ENCODE peak calls at places on chromosome 13, in six cellular contexts. L is fibroblast of pulmonary artery, F is fibroblast of mammary gland, O is heart right ventricle, C is mammary epithelial cell, Q is fibroblast of the aortic adventitia. I is an unnamed sample.

GRCh38 chr13:60148918-60149317 is 14.8 kb downstream of the DIAPH3 start:
- DNase-seq in O (no peak), F (no peak), Q (no peak), L (no peak), C (no peak), I (no peak)

GRCh38 chr13:19772306-19772705 is 10.4 kb downstream of the PSPC1 start:
- DNase-seq in F (no peak), L (no peak), O (no peak), C (no peak), Q (no peak), I (no peak)

GRCh38 chr13:49711218-49711863 is 20.1 kb upstream of the EBPL start:
- DNase-seq in O (no peak), F (peak; percentile 93), L (peak; percentile 83), Q (peak; percentile 41), C (peak; percentile 44), I (peak; percentile 43)

GRCh38 chr13:92974905-92975429 is 251.6 kb upstream of the GPC6 start:
- DNase-seq in C (no peak), F (no peak), Q (no peak), L (no peak), O (no peak), I (no peak)

GRCh38 chr13:30845297-30846214 is 60.5 kb upstream of the MEDAG start:
- DNase-seq in C (no peak), O (no peak), F (no peak), Q (no peak), L (no peak), I (no peak)

GRCh38 chr13:33279898-33280549 is 5.5 kb downstream of the STARD13 start:
- DNase-seq in L (peak; percentile 77), F (peak; percentile 86), C (peak; percentile 94), Q (peak; percentile 54), O (no peak), I (peak; percentile 95)

GRCh38 chr13:36359301-36359950 is 13.2 kb upstream of the SPART start:
- DNase-seq in F (no peak), O (no peak), L (no peak), Q (no peak), C (no peak), I (no peak)

GRCh38 chr13:110723598-110723997 is 10.1 kb downstream of the ING1 start:
- DNase-seq in F (no peak), Q (no peak), L (no peak), C (no peak), O (no peak), I (no peak)

GRCh38 chr13:21683034-21683733 is 12.3 kb downstream of the FGF9 start:
- DNase-seq in F (peak; percentile 73), L (no peak), C (peak; percentile 96), Q (peak; percentile 14), O (no peak), I (peak; percentile 74)

GRCh38 chr13:45299194-45299593 is 41.8 kb downstream of the TPT1 start:
- DNase-seq in C (no peak), O (no peak), L (peak; percentile 66), Q (peak; percentile 84), F (peak; percentile 69), I (peak; percentile 16)

GRCh38 chr13:111388851-111389500 is 68.5 kb downstream of the TEX29 start:
- DNase-seq in F (no peak), O (no peak), L (no peak), C (no peak), Q (no peak), I (no peak)

GRCh38 chr13:98406475-98406874 is 170.4 kb downstream of the STK24 start:
- DNase-seq in F (no peak), L (no peak), C (no peak), Q (no peak), O (no peak), I (no peak)

GRCh38 chr13:48890386-48890785 is 85.3 kb upstream of the FNDC3A start:
- DNase-seq in O (no peak), C (no peak), L (no peak), F (peak; percentile 82), Q (peak; percentile 18), I (no peak)

GRCh38 chr13:36493046-36493445 is 60.8 kb downstream of the CCNA1 start:
- DNase-seq in C (no peak), O (no peak), Q (no peak), F (no peak), L (peak; percentile 27), I (peak; percentile 7)

GRCh38 chr13:73194310-73194709 is 135.5 kb downstream of the KLF5 start:
- DNase-seq in Q (no peak), O (no peak), C (no peak), F (no peak), L (no peak), I (peak; percentile 7)

GRCh38 chr13:113976711-113977684 is 3.1 kb upstream of the C13orf46 start:
- DNase-seq in L (peak; percentile 78), Q (peak; percentile 76), F (peak; percentile 56), O (no peak), C (peak; percentile 35), I (peak; percentile 68)

GRCh38 chr13:23956106-23956505 is 58.8 kb upstream of the C1QTNF9B start:
- DNase-seq in O (no peak), C (peak; percentile 90), Q (peak; percentile 52), L (peak; percentile 41), F (peak; percentile 67), I (peak; percentile 93)

DNA sequence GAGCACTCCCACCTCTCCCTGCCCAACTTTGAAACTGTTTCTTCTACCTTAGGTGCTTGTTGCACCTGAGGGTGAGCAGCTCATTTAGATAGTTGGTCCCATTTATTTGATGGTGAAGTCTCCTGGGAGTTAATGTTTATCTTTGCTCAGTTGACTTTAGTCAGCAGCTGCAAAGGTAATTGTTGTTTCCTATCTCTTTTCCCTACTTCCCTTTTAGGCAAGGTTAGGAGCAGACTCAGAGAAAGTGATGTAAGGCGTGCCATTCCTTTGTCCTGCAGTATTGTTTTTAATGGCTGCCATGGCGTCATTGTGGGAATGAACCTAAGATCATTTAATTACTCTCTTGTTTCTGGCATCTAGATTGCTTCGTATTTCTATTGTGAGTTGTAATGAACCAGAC is 11.6 kb downstream of the AKAP11 start:
- DNase-seq in F (no peak), O (no peak), L (no peak), C (no peak), Q (no peak), I (no peak)
- H3K4me3 ChIP-seq in F (no peak overlapping the region), O (no peak overlapping the region), L (no peak overlapping the region), C (no peak overlapping the region), Q (no peak overlapping the region), I (no peak overlapping the region)

GRCh38 chr13:52412128-52412527 is 6.2 kb upstream of the THSD1 start:
- DNase-seq in Q (no peak), O (no peak), L (no peak), F (no peak), C (no peak), I (no peak)

GRCh38 chr13:52405369-52405766 is 604 bp downstream of the THSD1 start:
- DNase-seq in C (peak; percentile 23), F (peak; percentile 11), Q (peak; percentile 19), O (no peak), L (no peak), I (no peak)

GRCh38 chr13:52405767-52406494 is at the start of gene THSD1:
- DNase-seq in F (peak; percentile 55), O (peak; percentile 83), Q (peak; percentile 55), C (peak; percentile 53), L (peak; percentile 44), I (peak; percentile 31)

GRCh38 chr13:52411629-52412028 is 5.7 kb upstream of the THSD1 start:
- DNase-seq in O (no peak), Q (peak; percentile 43), C (peak; percentile 98), F (peak; percentile 87), L (peak; percentile 40), I (peak; percentile 5)

DNA sequence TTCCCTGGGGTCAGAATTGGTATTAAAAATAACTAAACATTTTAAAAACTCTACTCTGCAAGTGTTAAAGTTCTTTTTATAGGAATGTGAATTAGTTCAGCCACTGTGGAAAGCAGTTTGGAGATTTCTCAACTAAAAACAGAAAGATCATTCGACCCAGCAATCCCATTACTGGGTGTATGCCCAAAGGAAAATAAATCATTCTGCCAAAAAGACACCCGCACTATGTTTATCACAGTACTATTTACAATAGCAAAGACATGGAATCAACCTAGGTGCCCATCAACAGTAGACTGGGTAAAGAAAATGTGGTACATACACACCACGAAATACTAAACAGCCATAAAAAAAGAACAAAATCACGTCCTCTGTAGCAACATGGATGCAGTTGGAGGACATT is 657 bp upstream of the THSD1 start:
- DNase-seq in C (no peak), O (no peak), F (no peak), L (no peak), Q (peak; percentile 28), I (no peak)
- H3K4me3 ChIP-seq in C (peak overlapping the region; percentile 97), O (peak overlapping the region; percentile 73), F (peak overlapping the region; percentile 89), L (no peak overlapping the region), Q (peak overlapping the region; percentile 74), I (peak overlapping the region; percentile 82)

GRCh38 chr13:80649274-80649673 is 308.3 kb upstream of the SPRY2 start:
- DNase-seq in O (no peak), L (no peak), C (no peak), F (no peak), Q (no peak), I (no peak)

GRCh38 chr13:80655778-80656518 is 315.0 kb upstream of the SPRY2 start:
- DNase-seq in O (no peak), C (no peak), L (no peak), Q (no peak), F (no peak), I (no peak)

GRCh38 chr13:80658705-80659104 is 317.8 kb upstream of the SPRY2 start:
- DNase-seq in L (no peak), C (no peak), F (no peak), Q (no peak), O (no peak), I (no peak)

DNA sequence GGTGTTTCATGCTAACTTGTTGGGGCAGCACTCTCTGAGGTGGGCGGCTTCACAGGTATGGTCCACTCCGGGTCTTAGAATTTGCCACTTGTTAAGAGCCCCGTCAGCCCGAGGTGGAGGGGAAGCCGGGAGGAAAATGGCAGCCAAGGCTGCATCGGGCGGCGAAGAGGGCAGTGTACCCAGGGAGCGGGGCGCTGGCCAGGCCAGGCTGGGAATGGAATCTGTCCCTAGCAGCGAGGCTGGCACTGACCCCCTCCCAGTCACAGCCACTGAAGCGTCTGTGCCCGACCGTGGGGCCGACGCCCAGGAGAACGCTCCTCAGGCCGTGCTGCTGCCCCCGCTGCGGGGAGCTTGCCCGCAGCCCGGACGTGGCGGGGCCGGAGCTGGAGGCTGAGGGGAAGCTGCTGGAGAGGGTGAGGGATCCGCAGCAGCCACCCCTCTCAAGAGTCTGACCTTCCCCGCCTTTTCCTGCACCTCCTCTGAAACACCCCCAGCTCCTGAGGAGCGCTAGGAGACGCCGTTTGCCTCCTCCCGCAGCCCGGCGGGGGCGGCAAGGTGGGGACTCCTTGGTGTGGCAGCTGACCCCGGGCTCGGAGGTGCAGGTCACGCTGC is 313.8 kb upstream of the SPRY2 start:
- DNase-seq in F (no peak), Q (no peak), L (no peak), C (no peak), O (no peak), I (no peak)
- H3K4me3 ChIP-seq in F (no peak overlapping the region), Q (no peak overlapping the region), L (no peak overlapping the region), C (no peak overlapping the region), O (peak overlapping the region; percentile 48), I (no peak overlapping the region)

DNA sequence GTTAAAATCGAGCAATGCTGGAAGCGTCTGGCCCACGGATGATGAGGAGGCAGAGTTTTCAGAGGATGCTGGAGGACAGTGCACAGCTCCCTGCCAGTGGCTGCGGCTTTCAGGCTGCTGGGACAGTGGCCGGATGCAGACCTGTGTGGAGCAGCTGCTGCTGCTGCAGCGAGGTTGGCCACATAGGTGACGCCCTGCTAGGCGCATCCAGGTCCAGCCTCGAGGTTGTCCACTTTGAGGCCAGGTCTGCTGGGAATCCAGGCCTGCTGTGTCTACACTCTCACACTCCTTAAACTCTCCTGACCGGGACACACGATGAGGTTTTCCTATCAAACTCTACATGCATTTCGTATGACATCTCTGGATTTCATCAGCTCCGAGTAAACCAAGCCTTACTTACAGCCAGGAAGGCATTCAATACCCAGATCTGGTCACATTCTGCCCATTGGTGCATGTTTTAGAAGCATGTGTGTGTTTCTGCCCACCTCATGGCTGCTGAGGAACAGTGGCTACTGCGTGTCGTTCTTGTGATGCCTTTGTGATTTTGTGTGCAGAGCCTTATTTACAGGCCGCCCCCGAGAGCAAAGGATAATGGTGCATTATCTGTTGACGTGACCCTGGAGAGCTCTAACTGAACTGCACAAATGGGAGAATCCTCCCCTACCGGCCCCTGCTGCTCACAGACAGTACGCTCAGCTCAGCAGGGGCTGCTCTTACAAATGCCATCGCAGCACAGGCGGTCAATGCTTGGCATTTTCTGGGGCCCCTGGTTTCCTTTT is 12.3 kb upstream of the MCF2L start:
- DNase-seq in L (no peak), Q (peak; percentile 14), F (no peak), O (no peak), C (no peak), I (no peak)
- H3K4me3 ChIP-seq in L (no peak overlapping the region), Q (no peak overlapping the region), F (no peak overlapping the region), O (no peak overlapping the region), C (no peak overlapping the region), I (no peak overlapping the region)